ENCODE peak calls at places on chromosome 13, in nine cellular contexts. One of them, this sample, is unnamed.

GRCh38 chr13:95326695-95327094 is 25.4 kb upstream of the ABCC4 start:
- DNase-seq in OCI-LY7: no peak
- DNase-seq in Peyer's patch: no peak
- DNase-seq in gastrocnemius medialis: no peak
- DNase-seq in thyroid gland: no peak
- DNase-seq in cardiac muscle cell: no peak
- DNase-seq in endothelial cell of umbilical vein: no peak
- DNase-seq in DND-41: no peak
- DNase-seq in Panc1: no peak
- DNase-seq in this sample: no peak

GRCh38 chr13:113393226-113393571 is 29.3 kb upstream of the GRTP1 start:
- DNase-seq in OCI-LY7: peak; percentile 9
- DNase-seq in thyroid gland: no peak
- DNase-seq in Peyer's patch: peak; percentile 29
- DNase-seq in DND-41: no peak
- DNase-seq in gastrocnemius medialis: no peak
- DNase-seq in Panc1: no peak
- DNase-seq in cardiac muscle cell: no peak
- DNase-seq in endothelial cell of umbilical vein: no peak
- DNase-seq in this sample: no peak

GRCh38 chr13:33172911-33173310 is 112.6 kb downstream of the STARD13 start:
- DNase-seq in thyroid gland: no peak
- DNase-seq in OCI-LY7: no peak
- DNase-seq in Panc1: no peak
- DNase-seq in DND-41: no peak
- DNase-seq in endothelial cell of umbilical vein: no peak
- DNase-seq in cardiac muscle cell: no peak
- DNase-seq in Peyer's patch: no peak
- DNase-seq in gastrocnemius medialis: no peak
- DNase-seq in this sample: no peak

GRCh38 chr13:98436379-98436909 is 140.5 kb downstream of the STK24 start:
- DNase-seq in thyroid gland: no peak
- DNase-seq in DND-41: no peak
- DNase-seq in Peyer's patch: no peak
- DNase-seq in endothelial cell of umbilical vein: no peak
- DNase-seq in OCI-LY7: no peak
- DNase-seq in Panc1: no peak
- DNase-seq in gastrocnemius medialis: no peak
- DNase-seq in cardiac muscle cell: no peak
- DNase-seq in this sample: no peak

GRCh38 chr13:73938375-73939070 is 195.7 kb downstream of the KLF12 start:
- DNase-seq in Panc1: no peak
- DNase-seq in endothelial cell of umbilical vein: peak; percentile 77
- DNase-seq in gastrocnemius medialis: no peak
- DNase-seq in Peyer's patch: no peak
- DNase-seq in thyroid gland: no peak
- DNase-seq in DND-41: no peak
- DNase-seq in OCI-LY7: no peak
- DNase-seq in cardiac muscle cell: peak; percentile 77
- DNase-seq in this sample: no peak

GRCh38 chr13:113951246-113951999 is 22.5 kb downstream of the C13orf46 start:
- DNase-seq in OCI-LY7: peak; percentile 39
- DNase-seq in endothelial cell of umbilical vein: peak; percentile 56
- DNase-seq in Peyer's patch: peak; percentile 84
- DNase-seq in thyroid gland: peak; percentile 90
- DNase-seq in cardiac muscle cell: peak; percentile 89
- DNase-seq in DND-41: peak; percentile 19
- DNase-seq in gastrocnemius medialis: peak; percentile 76
- DNase-seq in Panc1: no peak
- DNase-seq in this sample: peak; percentile 96

GRCh38 chr13:66933994-66934393 is 296.1 kb downstream of the PCDH9 start:
- DNase-seq in endothelial cell of umbilical vein: no peak
- DNase-seq in Panc1: no peak
- DNase-seq in gastrocnemius medialis: no peak
- DNase-seq in OCI-LY7: no peak
- DNase-seq in Peyer's patch: no peak
- DNase-seq in cardiac muscle cell: peak; percentile 31
- DNase-seq in thyroid gland: no peak
- DNase-seq in DND-41: no peak
- DNase-seq in this sample: no peak

GRCh38 chr13:72561791-72562190 is 165.6 kb downstream of the MZT1 start:
- DNase-seq in cardiac muscle cell: no peak
- DNase-seq in Peyer's patch: no peak
- DNase-seq in endothelial cell of umbilical vein: no peak
- DNase-seq in thyroid gland: no peak
- DNase-seq in OCI-LY7: no peak
- DNase-seq in Panc1: no peak
- DNase-seq in DND-41: no peak
- DNase-seq in gastrocnemius medialis: no peak
- DNase-seq in this sample: no peak

GRCh38 chr13:78638216-78638615 is 20.7 kb downstream of the OBI1 start:
- DNase-seq in Peyer's patch: no peak
- DNase-seq in DND-41: no peak
- DNase-seq in OCI-LY7: no peak
- DNase-seq in Panc1: no peak
- DNase-seq in endothelial cell of umbilical vein: no peak
- DNase-seq in gastrocnemius medialis: no peak
- DNase-seq in cardiac muscle cell: no peak
- DNase-seq in thyroid gland: no peak
- DNase-seq in this sample: no peak

GRCh38 chr13:79987761-79988160 is 353.2 kb downstream of the SPRY2 start:
- DNase-seq in gastrocnemius medialis: no peak
- DNase-seq in thyroid gland: no peak
- DNase-seq in DND-41: no peak
- DNase-seq in endothelial cell of umbilical vein: no peak
- DNase-seq in cardiac muscle cell: no peak
- DNase-seq in Peyer's patch: no peak
- DNase-seq in OCI-LY7: no peak
- DNase-seq in Panc1: no peak
- DNase-seq in this sample: no peak

GRCh38 chr13:42990147-42990990 is 1.7 kb downstream of the EPSTI1 start:
- DNase-seq in Peyer's patch: no peak
- DNase-seq in endothelial cell of umbilical vein: no peak
- DNase-seq in OCI-LY7: no peak
- DNase-seq in thyroid gland: no peak
- DNase-seq in cardiac muscle cell: no peak
- DNase-seq in DND-41: no peak
- DNase-seq in gastrocnemius medialis: no peak
- DNase-seq in Panc1: no peak
- DNase-seq in this sample: no peak

GRCh38 chr13:40440990-40441820 is 225.2 kb downstream of the FOXO1 start:
- DNase-seq in DND-41: no peak
- DNase-seq in Panc1: no peak
- DNase-seq in gastrocnemius medialis: peak; percentile 91
- DNase-seq in cardiac muscle cell: peak; percentile 55
- DNase-seq in endothelial cell of umbilical vein: peak; percentile 93
- DNase-seq in OCI-LY7: no peak
- DNase-seq in Peyer's patch: peak; percentile 68
- DNase-seq in thyroid gland: peak; percentile 90
- DNase-seq in this sample: peak; percentile 92

GRCh38 chr13:97353927-97354326 is 80.0 kb upstream of the RAP2A start:
- DNase-seq in gastrocnemius medialis: no peak
- DNase-seq in Panc1: no peak
- DNase-seq in OCI-LY7: no peak
- DNase-seq in thyroid gland: no peak
- DNase-seq in cardiac muscle cell: no peak
- DNase-seq in endothelial cell of umbilical vein: no peak
- DNase-seq in Peyer's patch: no peak
- DNase-seq in DND-41: no peak
- DNase-seq in this sample: no peak

GRCh38 chr13:85558118-85558517 is 241.1 kb downstream of the SLITRK6 start:
- DNase-seq in DND-41: no peak
- DNase-seq in thyroid gland: no peak
- DNase-seq in gastrocnemius medialis: no peak
- DNase-seq in Peyer's patch: no peak
- DNase-seq in OCI-LY7: no peak
- DNase-seq in cardiac muscle cell: no peak
- DNase-seq in Panc1: no peak
- DNase-seq in endothelial cell of umbilical vein: no peak
- DNase-seq in this sample: no peak

GRCh38 chr13:98801626-98802418 is 49.4 kb upstream of the SLC15A1 start:
- DNase-seq in Panc1: no peak
- DNase-seq in OCI-LY7: no peak
- DNase-seq in thyroid gland: no peak
- DNase-seq in DND-41: no peak
- DNase-seq in endothelial cell of umbilical vein: no peak
- DNase-seq in gastrocnemius medialis: no peak
- DNase-seq in cardiac muscle cell: no peak
- DNase-seq in Peyer's patch: no peak
- DNase-seq in this sample: no peak

GRCh38 chr13:25179011-25179410 is 6.9 kb upstream of the AMER2 start:
- DNase-seq in Peyer's patch: no peak
- DNase-seq in cardiac muscle cell: no peak
- DNase-seq in OCI-LY7: peak; percentile 6
- DNase-seq in gastrocnemius medialis: no peak
- DNase-seq in thyroid gland: no peak
- DNase-seq in Panc1: no peak
- DNase-seq in endothelial cell of umbilical vein: no peak
- DNase-seq in DND-41: no peak
- DNase-seq in this sample: no peak

DNA sequence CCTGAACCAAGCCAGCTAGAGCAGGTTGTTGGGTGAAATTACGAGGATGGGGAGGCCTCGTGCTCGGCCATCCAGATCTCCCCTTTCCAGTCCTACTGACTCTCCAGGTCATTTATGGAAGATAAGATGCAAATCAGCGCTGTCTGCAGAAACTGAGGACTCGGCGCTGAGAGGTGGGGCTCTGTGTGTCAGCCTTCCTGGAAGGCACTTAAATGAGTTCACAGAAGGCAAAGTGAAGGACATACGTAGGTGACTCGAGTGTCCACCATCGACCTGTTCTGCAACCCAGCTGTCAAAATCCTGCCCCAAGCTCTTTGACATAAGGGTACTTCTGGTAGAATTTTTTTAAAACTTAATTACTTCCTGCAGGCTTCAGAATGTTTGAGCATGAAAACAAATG is 86.4 kb downstream of the RAB20 start:
- DNase-seq in Panc1: no peak
- DNase-seq in endothelial cell of umbilical vein: no peak
- DNase-seq in cardiac muscle cell: no peak
- DNase-seq in thyroid gland: no peak
- DNase-seq in OCI-LY7: no peak
- DNase-seq in DND-41: no peak
- DNase-seq in Peyer's patch: no peak
- DNase-seq in gastrocnemius medialis: no peak
- DNase-seq in this sample: no peak
- H3K27ac ChIP-seq in Panc1: no peak overlapping the region
- H3K27ac ChIP-seq in endothelial cell of umbilical vein: no peak overlapping the region
- H3K27ac ChIP-seq in cardiac muscle cell: peak overlapping the region; percentile 62
- H3K27ac ChIP-seq in thyroid gland: no peak overlapping the region
- H3K27ac ChIP-seq in OCI-LY7: no peak overlapping the region
- H3K27ac ChIP-seq in DND-41: no peak overlapping the region
- H3K27ac ChIP-seq in Peyer's patch: no peak overlapping the region
- H3K27ac ChIP-seq in gastrocnemius medialis: no peak overlapping the region
- H3K27ac ChIP-seq in this sample: no peak overlapping the region

GRCh38 chr13:48158290-48158689 is 63.4 kb upstream of the MED4 start:
- DNase-seq in gastrocnemius medialis: no peak
- DNase-seq in cardiac muscle cell: no peak
- DNase-seq in endothelial cell of umbilical vein: no peak
- DNase-seq in thyroid gland: no peak
- DNase-seq in DND-41: peak; percentile 46
- DNase-seq in Panc1: no peak
- DNase-seq in Peyer's patch: no peak
- DNase-seq in OCI-LY7: no peak
- DNase-seq in this sample: no peak

GRCh38 chr13:48154671-48155070 is 59.8 kb upstream of the MED4 start:
- DNase-seq in endothelial cell of umbilical vein: no peak
- DNase-seq in Peyer's patch: no peak
- DNase-seq in cardiac muscle cell: no peak
- DNase-seq in thyroid gland: no peak
- DNase-seq in DND-41: no peak
- DNase-seq in OCI-LY7: no peak
- DNase-seq in gastrocnemius medialis: no peak
- DNase-seq in Panc1: no peak
- DNase-seq in this sample: peak; percentile 62

GRCh38 chr13:48156466-48156865 is 61.6 kb upstream of the MED4 start:
- DNase-seq in OCI-LY7: peak; percentile 27
- DNase-seq in DND-41: peak; percentile 85
- DNase-seq in cardiac muscle cell: no peak
- DNase-seq in Panc1: no peak
- DNase-seq in gastrocnemius medialis: no peak
- DNase-seq in endothelial cell of umbilical vein: no peak
- DNase-seq in Peyer's patch: no peak
- DNase-seq in thyroid gland: no peak
- DNase-seq in this sample: no peak

GRCh38 chr13:48153186-48153585 is 58.3 kb upstream of the MED4 start:
- DNase-seq in endothelial cell of umbilical vein: no peak
- DNase-seq in gastrocnemius medialis: no peak
- DNase-seq in cardiac muscle cell: no peak
- DNase-seq in DND-41: no peak
- DNase-seq in Panc1: no peak
- DNase-seq in thyroid gland: no peak
- DNase-seq in OCI-LY7: no peak
- DNase-seq in Peyer's patch: no peak
- DNase-seq in this sample: no peak

DNA sequence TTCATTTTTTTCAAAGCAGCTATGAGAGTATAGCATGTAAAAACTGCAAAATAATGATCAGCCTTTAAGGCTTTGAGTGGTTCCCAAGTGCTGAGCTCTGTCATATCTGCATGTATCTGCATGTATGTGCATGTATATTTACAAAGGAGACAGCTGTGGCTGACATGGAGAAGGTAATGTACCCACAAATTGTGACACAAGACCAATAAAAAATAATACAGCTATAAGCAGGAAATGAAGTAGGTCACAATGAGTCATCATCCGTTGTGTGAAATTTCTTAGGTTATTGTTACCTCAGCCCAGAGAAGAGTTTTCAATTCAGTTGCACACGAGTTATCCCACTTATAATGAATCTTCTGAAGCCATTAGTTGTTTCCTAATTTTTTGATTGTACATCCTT is 60.9 kb upstream of the MED4 start:
- DNase-seq in gastrocnemius medialis: no peak
- DNase-seq in cardiac muscle cell: peak; percentile 69
- DNase-seq in Peyer's patch: no peak
- DNase-seq in Panc1: peak; percentile 13
- DNase-seq in endothelial cell of umbilical vein: peak; percentile 86
- DNase-seq in OCI-LY7: no peak
- DNase-seq in thyroid gland: no peak
- DNase-seq in DND-41: peak; percentile 25
- DNase-seq in this sample: no peak
- H3K4me3 ChIP-seq in gastrocnemius medialis: no peak overlapping the region
- H3K4me3 ChIP-seq in cardiac muscle cell: no peak overlapping the region
- H3K4me3 ChIP-seq in Peyer's patch: no peak overlapping the region
- H3K4me3 ChIP-seq in Panc1: no peak overlapping the region
- H3K4me3 ChIP-seq in endothelial cell of umbilical vein: no peak overlapping the region
- H3K4me3 ChIP-seq in OCI-LY7: no peak overlapping the region
- H3K4me3 ChIP-seq in thyroid gland: no peak overlapping the region
- H3K4me3 ChIP-seq in DND-41: peak overlapping the region; percentile 39
- H3K4me3 ChIP-seq in this sample: no peak overlapping the region

GRCh38 chr13:107962209-107962608 is 253.1 kb downstream of the LIG4 start:
- DNase-seq in Panc1: no peak
- DNase-seq in gastrocnemius medialis: no peak
- DNase-seq in Peyer's patch: no peak
- DNase-seq in DND-41: no peak
- DNase-seq in endothelial cell of umbilical vein: no peak
- DNase-seq in OCI-LY7: no peak
- DNase-seq in thyroid gland: no peak
- DNase-seq in cardiac muscle cell: no peak
- DNase-seq in this sample: no peak
- H3K27ac ChIP-seq in Panc1: no peak overlapping the region
- H3K27ac ChIP-seq in gastrocnemius medialis: no peak overlapping the region
- H3K27ac ChIP-seq in Peyer's patch: no peak overlapping the region
- H3K27ac ChIP-seq in DND-41: no peak overlapping the region
- H3K27ac ChIP-seq in endothelial cell of umbilical vein: no peak overlapping the region
- H3K27ac ChIP-seq in OCI-LY7: no peak overlapping the region
- H3K27ac ChIP-seq in thyroid gland: no peak overlapping the region
- H3K27ac ChIP-seq in cardiac muscle cell: no peak overlapping the region
- H3K27ac ChIP-seq in this sample: no peak overlapping the region

GRCh38 chr13:29427937-29428309 is 167.6 kb downstream of the SLC7A1 start:
- DNase-seq in cardiac muscle cell: no peak
- DNase-seq in gastrocnemius medialis: no peak
- DNase-seq in Panc1: no peak
- DNase-seq in endothelial cell of umbilical vein: no peak
- DNase-seq in thyroid gland: no peak
- DNase-seq in DND-41: no peak
- DNase-seq in OCI-LY7: no peak
- DNase-seq in Peyer's patch: no peak
- DNase-seq in this sample: no peak
- H3K4me3 ChIP-seq in cardiac muscle cell: peak overlapping the region; percentile 81
- H3K4me3 ChIP-seq in gastrocnemius medialis: peak overlapping the region; percentile 41
- H3K4me3 ChIP-seq in Panc1: no peak overlapping the region
- H3K4me3 ChIP-seq in endothelial cell of umbilical vein: no peak overlapping the region
- H3K4me3 ChIP-seq in thyroid gland: no peak overlapping the region
- H3K4me3 ChIP-seq in DND-41: no peak overlapping the region
- H3K4me3 ChIP-seq in OCI-LY7: peak overlapping the region; percentile 54
- H3K4me3 ChIP-seq in Peyer's patch: no peak overlapping the region
- H3K4me3 ChIP-seq in this sample: peak overlapping the region; percentile 58

This sample was measured in right cardiac atrium.